ENCODE peak calls at places on chromosomes 6 and 20, in eight cellular contexts. One of them, this sample, is unnamed.

GRCh38 chr6:16723833-16724232 is 37.4 kb downstream of the ATXN1 start:
- DNase-seq in body of pancreas: no peak
- DNase-seq in ovary: no peak
- DNase-seq in stomach: no peak
- DNase-seq in IMR-90: peak; percentile 96
- DNase-seq in endothelial cell of umbilical vein: peak; percentile 93
- DNase-seq in A549: no peak
- DNase-seq in tibial nerve: no peak
- DNase-seq in this sample: no peak

GRCh38 chr6:1771324-1771723 is 161.6 kb downstream of the FOXC1 start:
- DNase-seq in body of pancreas: no peak
- DNase-seq in ovary: no peak
- DNase-seq in stomach: no peak
- DNase-seq in IMR-90: peak; percentile 44
- DNase-seq in endothelial cell of umbilical vein: peak; percentile 81
- DNase-seq in A549: no peak
- DNase-seq in tibial nerve: no peak
- DNase-seq in this sample: no peak

GRCh38 chr6:51120016-51120415 is 301.3 kb downstream of the TFAP2B start:
- DNase-seq in body of pancreas: no peak
- DNase-seq in ovary: no peak
- DNase-seq in stomach: no peak
- DNase-seq in IMR-90: no peak
- DNase-seq in endothelial cell of umbilical vein: no peak
- DNase-seq in A549: no peak
- DNase-seq in tibial nerve: no peak
- DNase-seq in this sample: no peak

GRCh38 chr20:45969712-45970634 is 2.0 kb downstream of the ZNF335 start:
- DNase-seq in body of pancreas: peak; percentile 37
- DNase-seq in ovary: no peak
- DNase-seq in stomach: no peak
- DNase-seq in IMR-90: peak; percentile 64
- DNase-seq in endothelial cell of umbilical vein: peak; percentile 43
- DNase-seq in A549: peak; percentile 76
- DNase-seq in tibial nerve: no peak
- DNase-seq in this sample: no peak

GRCh38 chr6:147933201-147933600 is 409.4 kb upstream of the SASH1 start:
- DNase-seq in body of pancreas: no peak
- DNase-seq in ovary: no peak
- DNase-seq in stomach: no peak
- DNase-seq in IMR-90: no peak
- DNase-seq in endothelial cell of umbilical vein: no peak
- DNase-seq in A549: no peak
- DNase-seq in tibial nerve: no peak
- DNase-seq in this sample: no peak

GRCh38 chr6:30263734-30264133 is 50.5 kb upstream of the TRIM26 start:
- DNase-seq in body of pancreas: no peak
- DNase-seq in ovary: no peak
- DNase-seq in stomach: no peak
- DNase-seq in IMR-90: peak; percentile 72
- DNase-seq in endothelial cell of umbilical vein: no peak
- DNase-seq in A549: no peak
- DNase-seq in tibial nerve: no peak
- DNase-seq in this sample: no peak

GRCh38 chr20:3235661-3236324 is 3.2 kb downstream of the SLC4A11 start:
- DNase-seq in body of pancreas: no peak
- DNase-seq in ovary: no peak
- DNase-seq in stomach: no peak
- DNase-seq in IMR-90: peak; percentile 47
- DNase-seq in endothelial cell of umbilical vein: peak; percentile 28
- DNase-seq in A549: peak; percentile 65
- DNase-seq in tibial nerve: no peak
- DNase-seq in this sample: no peak

GRCh38 chr6:167102318-167102717 is 20.6 kb upstream of the CCR6 start:
- DNase-seq in body of pancreas: no peak
- DNase-seq in ovary: no peak
- DNase-seq in stomach: no peak
- DNase-seq in IMR-90: no peak
- DNase-seq in endothelial cell of umbilical vein: no peak
- DNase-seq in A549: no peak
- DNase-seq in tibial nerve: no peak
- DNase-seq in this sample: no peak

GRCh38 chr6:31722173-31722572 is 627 bp upstream of the LY6G6C start:
- DNase-seq in body of pancreas: no peak
- DNase-seq in ovary: no peak
- DNase-seq in stomach: no peak
- DNase-seq in IMR-90: no peak
- DNase-seq in endothelial cell of umbilical vein: no peak
- DNase-seq in A549: no peak
- DNase-seq in tibial nerve: no peak
- DNase-seq in this sample: no peak

GRCh38 chr6:3383525-3383924 is 73.3 kb downstream of the SLC22A23 start:
- DNase-seq in body of pancreas: peak; percentile 59
- DNase-seq in ovary: no peak
- DNase-seq in stomach: peak; percentile 63
- DNase-seq in IMR-90: peak; percentile 72
- DNase-seq in endothelial cell of umbilical vein: no peak
- DNase-seq in A549: no peak
- DNase-seq in tibial nerve: peak; percentile 69
- DNase-seq in this sample: peak; percentile 46

GRCh38 chr6:45378324-45378926 is 691 bp upstream of the SUPT3H start:
- DNase-seq in body of pancreas: peak; percentile 24
- DNase-seq in ovary: peak; percentile 69
- DNase-seq in stomach: peak; percentile 27
- DNase-seq in IMR-90: no peak
- DNase-seq in endothelial cell of umbilical vein: no peak
- DNase-seq in A549: peak; percentile 7
- DNase-seq in tibial nerve: no peak
- DNase-seq in this sample: no peak

GRCh38 chr6:105873256-105873704 is 212.9 kb upstream of the PRDM1 start:
- DNase-seq in body of pancreas: no peak
- DNase-seq in ovary: no peak
- DNase-seq in stomach: no peak
- DNase-seq in IMR-90: no peak
- DNase-seq in endothelial cell of umbilical vein: no peak
- DNase-seq in A549: no peak
- DNase-seq in tibial nerve: no peak
- DNase-seq in this sample: no peak

GRCh38 chr6:24255676-24256075 is 102.2 kb downstream of the DCDC2 start:
- DNase-seq in body of pancreas: no peak
- DNase-seq in ovary: no peak
- DNase-seq in stomach: no peak
- DNase-seq in IMR-90: no peak
- DNase-seq in endothelial cell of umbilical vein: no peak
- DNase-seq in A549: no peak
- DNase-seq in tibial nerve: no peak
- DNase-seq in this sample: no peak

GRCh38 chr6:54981276-54981609 is 134.7 kb downstream of the FAM83B start:
- DNase-seq in body of pancreas: no peak
- DNase-seq in ovary: no peak
- DNase-seq in stomach: no peak
- DNase-seq in IMR-90: no peak
- DNase-seq in endothelial cell of umbilical vein: no peak
- DNase-seq in A549: no peak
- DNase-seq in tibial nerve: no peak
- DNase-seq in this sample: no peak

GRCh38 chr6:3546121-3546520 is 89.3 kb upstream of the SLC22A23 start:
- DNase-seq in body of pancreas: no peak
- DNase-seq in ovary: no peak
- DNase-seq in stomach: peak; percentile 31
- DNase-seq in IMR-90: no peak
- DNase-seq in endothelial cell of umbilical vein: no peak
- DNase-seq in A549: no peak
- DNase-seq in tibial nerve: no peak
- DNase-seq in this sample: no peak

GRCh38 chr6:152184573-152185157 is 377.2 kb downstream of the ESR1 start:
- DNase-seq in body of pancreas: no peak
- DNase-seq in ovary: no peak
- DNase-seq in stomach: no peak
- DNase-seq in IMR-90: no peak
- DNase-seq in endothelial cell of umbilical vein: no peak
- DNase-seq in A549: no peak
- DNase-seq in tibial nerve: no peak
- DNase-seq in this sample: no peak

GRCh38 chr20:57586370-57586793 is 25.5 kb downstream of the PCK1 start:
- DNase-seq in body of pancreas: no peak
- DNase-seq in ovary: no peak
- DNase-seq in stomach: no peak
- DNase-seq in IMR-90: no peak
- DNase-seq in endothelial cell of umbilical vein: no peak
- DNase-seq in A549: no peak
- DNase-seq in tibial nerve: no peak
- DNase-seq in this sample: no peak

GRCh38 chr6:7725849-7726415 is at the start of gene BMP6:
- DNase-seq in body of pancreas: peak; percentile 85
- DNase-seq in ovary: peak; percentile 91
- DNase-seq in stomach: peak; percentile 90
- DNase-seq in IMR-90: peak; percentile 79
- DNase-seq in endothelial cell of umbilical vein: peak; percentile 95
- DNase-seq in A549: peak; percentile 93
- DNase-seq in tibial nerve: peak; percentile 71
- DNase-seq in this sample: peak; percentile 87

DNA sequence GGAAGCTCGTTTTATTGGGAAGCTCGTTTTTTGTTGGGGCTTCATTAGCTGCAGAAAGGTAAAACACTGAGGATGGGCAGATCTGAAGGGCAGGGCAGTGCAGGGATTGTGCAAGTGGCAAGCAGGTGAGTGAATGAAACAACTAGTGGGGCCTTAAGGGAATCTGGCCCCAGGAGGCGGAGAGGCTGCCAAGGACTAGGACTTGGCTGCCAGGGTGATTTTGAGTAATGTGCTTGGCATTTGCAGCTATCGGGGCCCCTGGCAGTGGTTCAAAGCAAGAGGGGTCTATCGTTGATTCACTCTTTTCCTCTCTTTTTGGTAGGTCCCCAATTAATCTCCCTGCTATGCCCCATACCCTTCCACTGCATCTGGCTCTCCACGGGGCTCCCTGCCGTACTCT is 11.5 kb downstream of the IL22RA2 start:
- DNase-seq in body of pancreas: no peak
- DNase-seq in ovary: no peak
- DNase-seq in stomach: no peak
- DNase-seq in IMR-90: no peak
- DNase-seq in endothelial cell of umbilical vein: no peak
- DNase-seq in A549: no peak
- DNase-seq in tibial nerve: no peak
- DNase-seq in this sample: no peak
- H3K9me3 ChIP-seq in body of pancreas: no peaks in the 10 kb centered on the region
- H3K9me3 ChIP-seq in ovary: no peaks in the 10 kb centered on the region
- H3K9me3 ChIP-seq in stomach: no peaks in the 10 kb centered on the region
- H3K9me3 ChIP-seq in IMR-90: peaks cover 6% of the 10 kb centered on the region
- H3K9me3 ChIP-seq in endothelial cell of umbilical vein: no peaks in the 10 kb centered on the region
- H3K9me3 ChIP-seq in A549: no peaks in the 10 kb centered on the region
- H3K9me3 ChIP-seq in tibial nerve: no peaks in the 10 kb centered on the region
- H3K9me3 ChIP-seq in this sample: no peaks in the 10 kb centered on the region

GRCh38 chr6:126077810-126078791 is 91.8 kb downstream of the TRMT11 start:
- DNase-seq in body of pancreas: no peak
- DNase-seq in ovary: no peak
- DNase-seq in stomach: no peak
- DNase-seq in IMR-90: peak; percentile 51
- DNase-seq in endothelial cell of umbilical vein: no peak
- DNase-seq in A549: no peak
- DNase-seq in tibial nerve: peak; percentile 27
- DNase-seq in this sample: peak; percentile 83
- TF ChIP-seq POLR2A in body of pancreas: no peak
- TF ChIP-seq POLR2A in ovary: no peak
- TF ChIP-seq POLR2A in stomach: no peak
- TF ChIP-seq POLR2A in IMR-90: no peak
- TF ChIP-seq POLR2A in endothelial cell of umbilical vein: no peak
- TF ChIP-seq POLR2A in A549: no peak
- TF ChIP-seq POLR2A in tibial nerve: no peak
- TF ChIP-seq POLR2A in this sample: no peak

GRCh38 chr6:107488875-107489635 is 862 bp upstream of the SOBP start:
- DNase-seq in body of pancreas: peak; percentile 19
- DNase-seq in ovary: peak; percentile 76
- DNase-seq in stomach: no peak
- DNase-seq in IMR-90: peak; percentile 20
- DNase-seq in endothelial cell of umbilical vein: peak; percentile 42
- DNase-seq in A549: peak; percentile 49
- DNase-seq in tibial nerve: peak; percentile 16
- DNase-seq in this sample: peak; percentile 26

GRCh38 chr6:107489636-107490567 is at the start of gene SOBP:
- DNase-seq in body of pancreas: peak; percentile 35
- DNase-seq in ovary: peak; percentile 88
- DNase-seq in stomach: peak; percentile 37
- DNase-seq in IMR-90: peak; percentile 47
- DNase-seq in endothelial cell of umbilical vein: peak; percentile 54
- DNase-seq in A549: peak; percentile 36
- DNase-seq in tibial nerve: peak; percentile 25
- DNase-seq in this sample: peak; percentile 79

GRCh38 chr6:107491059-107491609 is 1.2 kb downstream of the SOBP start:
- DNase-seq in body of pancreas: peak; percentile 49
- DNase-seq in ovary: peak; percentile 87
- DNase-seq in stomach: peak; percentile 57
- DNase-seq in IMR-90: peak; percentile 20
- DNase-seq in endothelial cell of umbilical vein: peak; percentile 63
- DNase-seq in A549: peak; percentile 8
- DNase-seq in tibial nerve: peak; percentile 38
- DNase-seq in this sample: peak; percentile 65

GRCh38 chr6:107490568-107491058 is 696 bp downstream of the SOBP start:
- DNase-seq in body of pancreas: no peak
- DNase-seq in ovary: no peak
- DNase-seq in stomach: no peak
- DNase-seq in IMR-90: no peak
- DNase-seq in endothelial cell of umbilical vein: no peak
- DNase-seq in A549: no peak
- DNase-seq in tibial nerve: peak; percentile 17
- DNase-seq in this sample: peak; percentile 25

DNA sequence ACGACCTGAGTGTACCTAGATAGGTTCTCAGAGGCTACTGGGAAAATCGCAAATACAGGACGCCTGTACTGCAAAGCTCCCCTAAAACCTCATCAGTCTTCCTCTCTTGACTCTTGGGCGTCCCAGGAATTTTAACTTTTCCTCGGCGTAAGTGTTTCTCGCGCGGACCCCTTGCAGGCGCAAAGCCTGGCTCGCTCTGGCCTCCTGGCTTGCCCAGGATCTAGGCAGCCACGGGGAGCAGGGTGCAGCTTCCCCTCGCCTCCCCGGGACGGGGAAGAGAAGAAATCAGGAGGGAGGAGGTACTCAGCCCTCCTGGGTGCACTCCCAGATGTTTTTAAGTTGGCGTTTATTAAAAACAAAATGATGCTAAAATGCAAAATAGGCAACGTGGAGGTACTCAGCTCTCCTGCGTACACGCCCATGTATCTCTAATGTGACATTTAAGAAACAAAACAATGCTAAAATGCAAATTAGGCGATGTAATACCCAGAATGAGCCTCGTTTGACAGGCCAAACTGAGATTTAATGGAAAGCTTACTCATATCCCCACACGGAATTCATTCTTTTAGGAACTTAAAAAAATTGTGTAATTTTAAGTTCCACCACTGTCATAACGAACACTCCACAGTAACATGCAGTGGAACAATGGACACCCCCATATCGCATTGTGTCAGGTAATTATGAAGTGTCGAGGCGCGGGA is 1.6 kb upstream of the SOBP start:
- DNase-seq in body of pancreas: no peak
- DNase-seq in ovary: no peak
- DNase-seq in stomach: no peak
- DNase-seq in IMR-90: no peak
- DNase-seq in endothelial cell of umbilical vein: no peak
- DNase-seq in A549: peak; percentile 8
- DNase-seq in tibial nerve: no peak
- DNase-seq in this sample: no peak
- H3K9me3 ChIP-seq in body of pancreas: no peaks in the 10 kb centered on the region
- H3K9me3 ChIP-seq in ovary: no peaks in the 10 kb centered on the region
- H3K9me3 ChIP-seq in stomach: no peaks in the 10 kb centered on the region
- H3K9me3 ChIP-seq in IMR-90: no peaks in the 10 kb centered on the region
- H3K9me3 ChIP-seq in endothelial cell of umbilical vein: no peaks in the 10 kb centered on the region
- H3K9me3 ChIP-seq in A549: no peaks in the 10 kb centered on the region
- H3K9me3 ChIP-seq in tibial nerve: no peaks in the 10 kb centered on the region
- H3K9me3 ChIP-seq in this sample: no peaks in the 10 kb centered on the region

GRCh38 chr20:59042796-59043621 is 423 bp upstream of the PRELID3B start:
- DNase-seq in body of pancreas: peak; percentile 96
- DNase-seq in ovary: peak; percentile 96
- DNase-seq in stomach: peak; percentile 96
- DNase-seq in IMR-90: peak; percentile 85
- DNase-seq in endothelial cell of umbilical vein: peak; percentile 90
- DNase-seq in A549: peak; percentile 85
- DNase-seq in tibial nerve: peak; percentile 76
- DNase-seq in this sample: peak; percentile 93
- TF ChIP-seq POLR2A in body of pancreas: no peak
- TF ChIP-seq POLR2A in ovary: no peak
- TF ChIP-seq POLR2A in stomach: no peak
- TF ChIP-seq POLR2A in IMR-90: no peak
- TF ChIP-seq POLR2A in endothelial cell of umbilical vein: no peak
- TF ChIP-seq POLR2A in A549: peak; percentile 63
- TF ChIP-seq POLR2A in tibial nerve: peak; percentile 50
- TF ChIP-seq POLR2A in this sample: no peak

This sample was measured in uterus.